ENCODE peak calls at places on chromosomes 4 and X, in nine cellular contexts. Z, Q, T, E, F, A, I, Y and H are unnamed samples.
A peak's percentile ranks its signal among the peaks of the same experiment; 100 is the strongest.

GRCh38 chr4:149715822-149716585 is 99.6 kb downstream of the IQCM start:
- DNase-seq in Z (no peak), Q (no peak), T (no peak), E (no peak), F (no peak), A (no peak), I (no peak), Y (no peak), H (no peak)

GRCh38 chr4:109184421-109184956 is 118.0 kb downstream of the COL25A1 start:
- DNase-seq in Z (no peak), Q (no peak), T (peak; percentile 18), E (no peak), F (no peak), A (no peak), I (peak; percentile 2), Y (no peak), H (no peak)

GRCh38 chrX:66863721-66864120 is 224.8 kb upstream of the EDA2R start:
- DNase-seq in Z (no peak), Q (peak; percentile 32), T (no peak), E (no peak), F (no peak), A (no peak), I (no peak), Y (no peak), H (no peak)

GRCh38 chr4:2570551-2571222 is 34.2 kb downstream of the FAM193A start:
- DNase-seq in Z (no peak), Q (peak; percentile 41), T (no peak), E (no peak), F (no peak), A (no peak), I (peak; percentile 34), Y (no peak), H (no peak)

GRCh38 chr4:54719378-54719777 is 61.6 kb downstream of the KIT start:
- DNase-seq in Z (no peak), Q (no peak), T (no peak), E (peak; percentile 43), F (no peak), A (no peak), I (no peak), Y (no peak), H (no peak)

GRCh38 chr4:72843466-72843865 is 226.1 kb downstream of the COX18 start:
- DNase-seq in Z (no peak), Q (no peak), T (peak; percentile 53), E (no peak), F (peak; percentile 71), A (no peak), I (no peak), Y (no peak), H (peak; percentile 32)

GRCh38 chr4:113080050-113080449 is 30.6 kb downstream of the ANK2 start:
- DNase-seq in Z (no peak), Q (no peak), T (peak; percentile 20), E (peak; percentile 2), F (no peak), A (no peak), I (peak; percentile 24), Y (no peak), H (peak; percentile 28)

GRCh38 chr4:32645653-32646052 is 1925.5 kb downstream of the PCDH7 start:
- DNase-seq in Z (no peak), Q (no peak), T (no peak), E (no peak), F (no peak), A (peak; percentile 9), I (no peak), Y (no peak), H (no peak)

GRCh38 chr4:23455482-23455881 is 434.4 kb downstream of the PPARGC1A start:
- DNase-seq in Z (no peak), Q (no peak), T (no peak), E (no peak), F (no peak), A (peak; percentile 38), I (no peak), Y (no peak), H (peak; percentile 16)

GRCh38 chr4:55397024-55397520 is 1.3 kb downstream of the TMEM165 start:
- DNase-seq in Z (no peak), Q (no peak), T (no peak), E (no peak), F (no peak), A (no peak), I (no peak), Y (peak; percentile 12), H (no peak)

GRCh38 chr4:7387925-7388324 is 46.8 kb downstream of the PSAPL1 start:
- DNase-seq in Z (no peak), Q (peak; percentile 29), T (no peak), E (no peak), F (no peak), A (peak; percentile 6), I (no peak), Y (no peak), H (no peak)

GRCh38 chrX:136183917-136184316 is 36.6 kb downstream of the FHL1 start:
- DNase-seq in Z (no peak), Q (no peak), T (no peak), E (no peak), F (no peak), A (no peak), I (no peak), Y (no peak), H (no peak)

GRCh38 chrX:38086451-38087215 is 80.3 kb downstream of the SYTL5 start:
- DNase-seq in Z (no peak), Q (no peak), T (no peak), E (no peak), F (no peak), A (no peak), I (peak; percentile 52), Y (no peak), H (no peak)

GRCh38 chr4:133593764-133594163 is 444.7 kb downstream of the PCDH10 start:
- DNase-seq in Z (no peak), Q (no peak), T (no peak), E (no peak), F (no peak), A (no peak), I (no peak), Y (no peak), H (no peak)
- H3K4me3 ChIP-seq in Z (no peak overlapping the region), Q (no peak overlapping the region), T (no peak overlapping the region), E (no peak overlapping the region), F (no peak overlapping the region), A (no peak overlapping the region), I (no peak overlapping the region), Y (no peak overlapping the region), H (no peak overlapping the region)

DNA sequence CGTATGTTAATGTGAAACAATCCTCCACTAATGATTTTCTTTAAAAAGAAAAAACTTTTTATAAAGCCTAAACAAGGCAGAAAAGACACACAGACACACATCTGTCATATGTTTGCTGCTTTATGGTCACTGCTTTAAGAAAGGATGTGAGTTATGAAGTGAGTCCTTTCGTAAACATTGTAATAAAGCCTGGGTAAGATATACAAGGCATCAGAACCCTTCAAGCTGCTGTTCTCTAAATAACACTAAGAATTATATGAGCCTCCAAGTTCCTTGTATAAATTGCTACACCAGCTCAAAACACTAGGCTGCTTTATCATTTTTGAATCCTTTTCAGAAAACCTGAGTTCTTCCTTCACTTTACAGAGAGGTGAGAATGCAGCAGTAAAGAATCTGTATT is 81.6 kb downstream of the FBXO8 start:
- DNase-seq in Z (no peak), Q (no peak), T (no peak), E (no peak), F (no peak), A (no peak), I (no peak), Y (no peak), H (no peak)
- TF ChIP-seq CTCF in Z (no peak), Q (no peak), T (no peak), E (no peak), F (no peak), A (no peak), I (no peak), Y (no peak), H (no peak)

GRCh38 chrX:2710496-2710895 is 19.4 kb downstream of the CD99 start:
- DNase-seq in Z (peak; percentile 66), Q (no peak), T (no peak), E (no peak), F (no peak), A (no peak), I (no peak), Y (no peak), H (no peak)
- H3K4me3 ChIP-seq in Z (peak overlapping the region; percentile 22), Q (peak overlapping the region; percentile 27), T (peak overlapping the region; percentile 18), E (no peak overlapping the region), F (no peak overlapping the region), A (no peak overlapping the region), I (peak overlapping the region; percentile 34), Y (peak overlapping the region; percentile 30), H (no peak overlapping the region)

GRCh38 chrX:24561121-24561520 is 86.0 kb downstream of the PCYT1B start:
- DNase-seq in Z (no peak), Q (no peak), T (peak; percentile 7), E (peak; percentile 11), F (no peak), A (no peak), I (peak; percentile 30), Y (peak; percentile 32), H (no peak)
- TF ChIP-seq CTCF in Z (peak; percentile 49), Q (peak; percentile 10), T (peak; percentile 31), E (peak; percentile 28), F (no peak), A (peak; percentile 21), I (peak; percentile 11), Y (peak; percentile 29), H (peak; percentile 18)

GRCh38 chr4:38753021-38753806 is 29.6 kb downstream of the TLR10 start:
- DNase-seq in Z (peak; percentile 89), Q (peak; percentile 62), T (peak; percentile 100), E (peak; percentile 99), F (peak; percentile 99), A (no peak), I (peak; percentile 99), Y (no peak), H (peak; percentile 91)
- H3K4me3 ChIP-seq in Z (no peak overlapping the region), Q (no peak overlapping the region), T (peak overlapping the region; percentile 38), E (no peak overlapping the region), F (no peak overlapping the region), A (no peak overlapping the region), I (peak overlapping the region; percentile 22), Y (no peak overlapping the region), H (no peak overlapping the region)